ENCODE peak calls at places on chromosome 14, in nine cellular contexts. O is stimulated activated CD4-positive, alpha-beta T cell treated with anti-CD3 and anti-CD28 coated beads, Interleukin-4, amount 100 ng/mL, for 1 hour; P is coronary artery; C is LHCN-M2; Z is NCI-H1092; U is stimulated activated CD8-positive, alpha-beta memory T cell treated with anti-CD3 and anti-CD28 coated beads, Interleukin-7, amount 100 ng/mL, for 48 hours; B is CD4-positive, alpha-beta T cell; X is HT1080; K is NCI-H1436. J is an unnamed sample.

GRCh38 chr14:74913986-74914573 is 9.0 kb downstream of the RPS6KL1 start:
- DNase-seq in U (no peak), P (peak), C (peak), Z (no peak), O (no peak), X (peak), B (no peak), K (no peak), J (peak)

GRCh38 chr14:66859063-66859671 is 330.1 kb upstream of the GARIN2 start:
- DNase-seq in Z (no peak), O (no peak), C (no peak), B (no peak), P (no peak), X (no peak), K (no peak), U (no peak), J (no peak)

GRCh38 chr14:54902143-54902520 is 494 bp downstream of the GCH1 start:
- DNase-seq in X (peak), O (peak), U (peak), K (peak), P (peak), C (peak), B (peak), Z (peak), J (peak)

GRCh38 chr14:102246071-102246470 is 58.9 kb downstream of the MOK start:
- DNase-seq in P (no peak), K (no peak), Z (no peak), X (no peak), U (no peak), C (no peak), O (no peak), B (no peak), J (no peak)

GRCh38 chr14:70190156-70190555 is 1.4 kb upstream of the SLC8A3 start:
- DNase-seq in B (no peak), O (no peak), C (no peak), Z (no peak), U (no peak), P (no peak), K (no peak), X (no peak), J (no peak)

GRCh38 chr14:54564799-54565235 is 2.1 kb upstream of the SAMD4A start:
- DNase-seq in Z (no peak), U (peak), X (peak), B (no peak), K (no peak), O (no peak), C (peak), P (no peak), J (peak)

GRCh38 chr14:57171903-57172302 is 96.8 kb downstream of the EXOC5 start:
- DNase-seq in Z (no peak), C (no peak), U (no peak), O (no peak), X (peak), K (no peak), B (no peak), P (no peak), J (no peak)

GRCh38 chr14:61813101-61813596 is 50.9 kb downstream of the SNAPC1 start:
- DNase-seq in B (no peak), U (no peak), O (no peak), P (no peak), X (no peak), Z (no peak), K (no peak), C (no peak), J (no peak)

GRCh38 chr14:93921001-93921797 is 5.9 kb upstream of the FAM181A start:
- DNase-seq in B (no peak), O (no peak), C (no peak), Z (no peak), X (no peak), P (no peak), U (no peak), K (no peak), J (no peak)

GRCh38 chr14:96616168-96616681 is 114.0 kb downstream of the PAPOLA start:
- DNase-seq in C (no peak), X (no peak), B (no peak), Z (no peak), P (no peak), U (no peak), K (no peak), O (no peak), J (no peak)

GRCh38 chr14:61184117-61184516 is 97.0 kb downstream of the TMEM30B start:
- DNase-seq in U (no peak), X (peak), K (no peak), P (no peak), Z (no peak), O (no peak), B (no peak), C (peak), J (no peak)

GRCh38 chr14:75886661-75887348 is 95.0 kb downstream of the TGFB3 start:
- DNase-seq in X (no peak), C (peak), B (no peak), U (no peak), P (no peak), Z (no peak), K (no peak), O (no peak), J (peak)

GRCh38 chr14:36507847-36508417 is 12.1 kb downstream of the NKX2-1 start:
- DNase-seq in X (no peak), B (no peak), P (no peak), K (peak), Z (peak), C (no peak), U (no peak), O (no peak), J (no peak)

GRCh38 chr14:100433428-100433814 is 110.3 kb downstream of the SLC25A47 start:
- DNase-seq in C (no peak), Z (no peak), X (no peak), U (no peak), B (no peak), O (no peak), P (no peak), K (no peak), J (no peak)

GRCh38 chr14:59262717-59263469 is 74.4 kb downstream of the DAAM1 start:
- DNase-seq in U (no peak), K (no peak), X (no peak), B (no peak), Z (peak), O (no peak), P (no peak), C (no peak), J (no peak)

GRCh38 chr14:87522575-87522974 is 470.4 kb downstream of the GALC start:
- DNase-seq in U (no peak), B (no peak), X (peak), C (no peak), O (no peak), K (peak), Z (no peak), P (no peak), J (peak)

GRCh38 chr14:22096511-22096890 is 422.9 kb upstream of the OR4E1 start:
- DNase-seq in B (no peak), K (no peak), U (no peak), P (no peak), Z (no peak), C (no peak), X (no peak), O (no peak), J (no peak)

GRCh38 chr14:39435241-39435640 is 3.0 kb upstream of the FBXO33 start:
- DNase-seq in Z (no peak), K (no peak), O (no peak), C (no peak), B (no peak), X (no peak), P (no peak), U (no peak), J (no peak)

GRCh38 chr14:94129111-94129757 is at the start of gene IFI27L2:
- DNase-seq in X (peak), C (peak), P (peak), Z (peak), O (peak), U (peak), K (peak), B (peak), J (peak)

GRCh38 chr14:61555056-61555838 is 140.1 kb upstream of the HIF1A start:
- DNase-seq in Z (no peak), P (no peak), O (no peak), X (no peak), K (no peak), C (peak), U (no peak), B (no peak), J (no peak)

GRCh38 chr14:103512701-103513611 is 9.7 kb downstream of the CKB start:
- DNase-seq in K (peak), X (peak), Z (peak), O (no peak), U (no peak), B (no peak), P (peak), C (peak), J (peak)

GRCh38 chr14:94115068-94115591 is 4.6 kb downstream of the IFI27 start:
- DNase-seq in O (no peak), U (no peak), X (no peak), P (peak), K (no peak), B (no peak), C (no peak), Z (no peak), J (peak)

GRCh38 chr14:101623685-101624444 is 62.6 kb downstream of the DIO3 start:
- DNase-seq in C (no peak), K (no peak), P (no peak), B (no peak), X (no peak), Z (no peak), O (no peak), U (no peak), J (no peak)

GRCh38 chr14:96989293-96989692 is 192.1 kb downstream of the VRK1 start:
- DNase-seq in U (no peak), C (no peak), B (no peak), K (no peak), O (no peak), P (no peak), Z (no peak), X (no peak), J (no peak)

GRCh38 chr14:55586411-55586810 is 6.4 kb downstream of the KTN1 start:
- DNase-seq in K (no peak), C (peak), B (no peak), Z (no peak), U (no peak), P (no peak), O (no peak), X (no peak), J (no peak)

GRCh38 chr14:99562848-99563748 is 40.9 kb downstream of the CCDC85C start:
- DNase-seq in O (no peak), C (peak), Z (peak), U (no peak), K (no peak), B (no peak), X (peak), P (no peak), J (peak)

GRCh38 chr14:70782361-70782760 is 27.0 kb downstream of the MAP3K9 start:
- DNase-seq in Z (no peak), C (peak), K (no peak), B (no peak), P (no peak), X (peak), U (no peak), O (no peak), J (no peak)

GRCh38 chr14:36271939-36272907 is 48.2 kb downstream of the MBIP start:
- DNase-seq in O (peak), Z (no peak), X (no peak), K (no peak), C (peak), U (peak), P (no peak), B (no peak), J (no peak)

GRCh38 chr14:102421366-102422057 is 58.8 kb downstream of the TECPR2 start:
- DNase-seq in Z (no peak), U (no peak), C (no peak), K (no peak), X (no peak), P (no peak), O (no peak), B (no peak), J (peak)

GRCh38 chr14:26730929-26731618 is 133.2 kb upstream of the NOVA1 start:
- DNase-seq in X (peak), Z (peak), O (no peak), C (peak), P (no peak), U (no peak), B (no peak), K (no peak), J (peak)

GRCh38 chr14:105910426-105910825 is 384.0 kb downstream of the TMEM121 start:
- DNase-seq in K (no peak), C (no peak), U (no peak), B (no peak), X (no peak), P (no peak), O (no peak), Z (no peak), J (no peak)

GRCh38 chr14:91258021-91258618 is 13.6 kb upstream of the GPR68 start:
- DNase-seq in X (no peak), B (no peak), C (peak), U (no peak), Z (no peak), P (no peak), O (no peak), K (no peak), J (peak)

GRCh38 chr14:64772394-64772950 is 68.2 kb downstream of the PLEKHG3 start:
- DNase-seq in K (no peak), O (no peak), P (no peak), X (no peak), U (no peak), Z (no peak), C (no peak), B (no peak), J (peak)

GRCh38 chr14:63652406-63652805 is 10.7 kb upstream of the WDR89 start:
- DNase-seq in P (no peak), K (no peak), X (no peak), O (no peak), Z (no peak), C (no peak), B (no peak), U (no peak), J (no peak)

GRCh38 chr14:70254476-70254961 is 65.8 kb upstream of the SLC8A3 start:
- DNase-seq in K (no peak), C (peak), O (no peak), U (no peak), B (no peak), P (no peak), Z (peak), X (peak), J (peak)

GRCh38 chr14:89855961-89856360 is 98.6 kb downstream of the EFCAB11 start:
- DNase-seq in U (no peak), X (peak), O (no peak), C (peak), Z (no peak), B (no peak), P (no peak), K (no peak), J (no peak)

GRCh38 chr14:36129181-36129580 is 47.3 kb downstream of the PTCSC3 start:
- DNase-seq in C (no peak), B (no peak), X (peak), U (no peak), K (peak), P (no peak), O (no peak), Z (no peak), J (no peak)

GRCh38 chr14:65335548-65335947 is 77.0 kb upstream of the FUT8 start:
- DNase-seq in X (no peak), B (no peak), Z (no peak), P (no peak), O (no peak), K (no peak), U (no peak), C (no peak), J (no peak)

GRCh38 chr14:34496679-34497513 is 34.9 kb upstream of the SPTSSA start:
- DNase-seq in K (no peak), Z (no peak), P (peak), X (peak), B (no peak), U (no peak), C (peak), O (no peak), J (no peak)